ENCODE peak calls at places on chromosome 11, in four cellular contexts. Z, L, B and P are unnamed samples.

GRCh38 chr11:128874406-128874805 is 7.3 kb upstream of the KCNJ1 start:
- DNase-seq in Z (no peak), B (no peak), L (no peak), P (no peak)

GRCh38 chr11:111344032-111344431 is 35.0 kb downstream of the POU2AF1 start:
- DNase-seq in B (peak), L (no peak), Z (no peak), P (no peak)

GRCh38 chr11:62370743-62371440 is 33.6 kb downstream of the ASRGL1 start:
- DNase-seq in L (no peak), B (no peak), Z (no peak), P (no peak)

GRCh38 chr11:10659339-10660216 is 34.0 kb downstream of the IRAG1 start:
- DNase-seq in L (peak), B (peak), Z (no peak), P (no peak)

GRCh38 chr11:60771879-60772525 is 13.1 kb upstream of the MS4A10 start:
- DNase-seq in B (no peak), L (no peak), Z (no peak), P (peak)

GRCh38 chr11:59185412-59185811 is 13.5 kb downstream of the DTX4 start:
- DNase-seq in B (no peak), L (no peak), Z (no peak), P (no peak)

GRCh38 chr11:108872781-108873291 is 208.0 kb downstream of the DDX10 start:
- DNase-seq in Z (no peak), B (no peak), L (no peak), P (no peak)

GRCh38 chr11:792873-793272 is 3.0 kb upstream of the CEND1 start:
- DNase-seq in B (no peak), L (no peak), Z (no peak), P (no peak)